ENCODE peak calls at places on chromosomes 6 and 20, in six cellular contexts. One of them, this sample, is unnamed.

GRCh38 chr6:11710221-11710836 is 68.3 kb downstream of the ADTRP start:
- ATAC-seq in left cardiac atrium: no peak
- ATAC-seq in central memory CD8-positive, alpha-beta T cell: no peak
- ATAC-seq in lung: no peak
- ATAC-seq in IMR-90: peak; percentile 24
- ATAC-seq in stimulated activated naive B cell treated with anti-CD40 and anti-IgM and Interleukin-4, amounts not matched to agents 10 μg/mL and 1 μg/mL and 100 μg/mL, for 72 hours: no peak
- ATAC-seq in this sample: no peak

GRCh38 chr6:106107043-106107613 is 21.0 kb downstream of the PRDM1 start:
- ATAC-seq in left cardiac atrium: no peak
- ATAC-seq in central memory CD8-positive, alpha-beta T cell: no peak
- ATAC-seq in lung: no peak
- ATAC-seq in IMR-90: no peak
- ATAC-seq in stimulated activated naive B cell treated with anti-CD40 and anti-IgM and Interleukin-4, amounts not matched to agents 10 μg/mL and 1 μg/mL and 100 μg/mL, for 72 hours: no peak
- ATAC-seq in this sample: no peak

GRCh38 chr6:73823832-73824231 is 127.8 kb downstream of the CD109 start:
- ATAC-seq in left cardiac atrium: no peak
- ATAC-seq in central memory CD8-positive, alpha-beta T cell: no peak
- ATAC-seq in lung: no peak
- ATAC-seq in IMR-90: no peak
- ATAC-seq in stimulated activated naive B cell treated with anti-CD40 and anti-IgM and Interleukin-4, amounts not matched to agents 10 μg/mL and 1 μg/mL and 100 μg/mL, for 72 hours: no peak
- ATAC-seq in this sample: no peak

GRCh38 chr6:166911248-166911677 is 45.1 kb downstream of the RNASET2 start:
- ATAC-seq in left cardiac atrium: no peak
- ATAC-seq in central memory CD8-positive, alpha-beta T cell: no peak
- ATAC-seq in lung: no peak
- ATAC-seq in IMR-90: no peak
- ATAC-seq in stimulated activated naive B cell treated with anti-CD40 and anti-IgM and Interleukin-4, amounts not matched to agents 10 μg/mL and 1 μg/mL and 100 μg/mL, for 72 hours: no peak
- ATAC-seq in this sample: no peak

GRCh38 chr6:126041516-126042447 is 55.4 kb downstream of the TRMT11 start:
- ATAC-seq in left cardiac atrium: no peak
- ATAC-seq in central memory CD8-positive, alpha-beta T cell: no peak
- ATAC-seq in lung: no peak
- ATAC-seq in IMR-90: peak; percentile 48
- ATAC-seq in stimulated activated naive B cell treated with anti-CD40 and anti-IgM and Interleukin-4, amounts not matched to agents 10 μg/mL and 1 μg/mL and 100 μg/mL, for 72 hours: no peak
- ATAC-seq in this sample: no peak

GRCh38 chr6:42383421-42384208 is 68.1 kb downstream of the TRERF1 start:
- ATAC-seq in left cardiac atrium: no peak
- ATAC-seq in central memory CD8-positive, alpha-beta T cell: no peak
- ATAC-seq in lung: no peak
- ATAC-seq in IMR-90: no peak
- ATAC-seq in stimulated activated naive B cell treated with anti-CD40 and anti-IgM and Interleukin-4, amounts not matched to agents 10 μg/mL and 1 μg/mL and 100 μg/mL, for 72 hours: no peak
- ATAC-seq in this sample: no peak

GRCh38 chr6:31887173-31887572 is 8.4 kb upstream of the SLC44A4 start:
- ATAC-seq in left cardiac atrium: no peak
- ATAC-seq in central memory CD8-positive, alpha-beta T cell: no peak
- ATAC-seq in lung: no peak
- ATAC-seq in IMR-90: no peak
- ATAC-seq in stimulated activated naive B cell treated with anti-CD40 and anti-IgM and Interleukin-4, amounts not matched to agents 10 μg/mL and 1 μg/mL and 100 μg/mL, for 72 hours: no peak
- ATAC-seq in this sample: no peak

GRCh38 chr20:42524058-42524457 is 665.6 kb downstream of the PTPRT start:
- ATAC-seq in left cardiac atrium: no peak
- ATAC-seq in central memory CD8-positive, alpha-beta T cell: no peak
- ATAC-seq in lung: no peak
- ATAC-seq in IMR-90: no peak
- ATAC-seq in stimulated activated naive B cell treated with anti-CD40 and anti-IgM and Interleukin-4, amounts not matched to agents 10 μg/mL and 1 μg/mL and 100 μg/mL, for 72 hours: no peak
- ATAC-seq in this sample: no peak

GRCh38 chr6:10163159-10163962 is 251.5 kb downstream of the TFAP2A start:
- ATAC-seq in left cardiac atrium: no peak
- ATAC-seq in central memory CD8-positive, alpha-beta T cell: no peak
- ATAC-seq in lung: no peak
- ATAC-seq in IMR-90: no peak
- ATAC-seq in stimulated activated naive B cell treated with anti-CD40 and anti-IgM and Interleukin-4, amounts not matched to agents 10 μg/mL and 1 μg/mL and 100 μg/mL, for 72 hours: no peak
- ATAC-seq in this sample: peak; percentile 99

GRCh38 chr6:139296927-139297326 is 5.1 kb upstream of the TXLNB start:
- ATAC-seq in left cardiac atrium: peak; percentile 44
- ATAC-seq in central memory CD8-positive, alpha-beta T cell: no peak
- ATAC-seq in lung: peak; percentile 43
- ATAC-seq in IMR-90: peak; percentile 16
- ATAC-seq in stimulated activated naive B cell treated with anti-CD40 and anti-IgM and Interleukin-4, amounts not matched to agents 10 μg/mL and 1 μg/mL and 100 μg/mL, for 72 hours: no peak
- ATAC-seq in this sample: no peak

GRCh38 chr20:36096404-36096799 is 58.1 kb upstream of the EPB41L1 start:
- ATAC-seq in left cardiac atrium: no peak
- ATAC-seq in central memory CD8-positive, alpha-beta T cell: no peak
- ATAC-seq in lung: no peak
- ATAC-seq in IMR-90: no peak
- ATAC-seq in stimulated activated naive B cell treated with anti-CD40 and anti-IgM and Interleukin-4, amounts not matched to agents 10 μg/mL and 1 μg/mL and 100 μg/mL, for 72 hours: no peak
- ATAC-seq in this sample: no peak

GRCh38 chr6:35224720-35225119 is 11.0 kb downstream of the SCUBE3 start:
- ATAC-seq in left cardiac atrium: no peak
- ATAC-seq in central memory CD8-positive, alpha-beta T cell: no peak
- ATAC-seq in lung: no peak
- ATAC-seq in IMR-90: no peak
- ATAC-seq in stimulated activated naive B cell treated with anti-CD40 and anti-IgM and Interleukin-4, amounts not matched to agents 10 μg/mL and 1 μg/mL and 100 μg/mL, for 72 hours: no peak
- ATAC-seq in this sample: no peak

GRCh38 chr20:56859039-56859750 is 230.1 kb downstream of the TFAP2C start:
- ATAC-seq in left cardiac atrium: no peak
- ATAC-seq in central memory CD8-positive, alpha-beta T cell: no peak
- ATAC-seq in lung: no peak
- ATAC-seq in IMR-90: no peak
- ATAC-seq in stimulated activated naive B cell treated with anti-CD40 and anti-IgM and Interleukin-4, amounts not matched to agents 10 μg/mL and 1 μg/mL and 100 μg/mL, for 72 hours: no peak
- ATAC-seq in this sample: no peak

GRCh38 chr6:133447924-133448323 is 206.8 kb downstream of the EYA4 start:
- ATAC-seq in left cardiac atrium: no peak
- ATAC-seq in central memory CD8-positive, alpha-beta T cell: no peak
- ATAC-seq in lung: no peak
- ATAC-seq in IMR-90: peak; percentile 85
- ATAC-seq in stimulated activated naive B cell treated with anti-CD40 and anti-IgM and Interleukin-4, amounts not matched to agents 10 μg/mL and 1 μg/mL and 100 μg/mL, for 72 hours: no peak
- ATAC-seq in this sample: no peak

GRCh38 chr6:157240059-157240959 is 83.0 kb downstream of the TMEM242 start:
- ATAC-seq in left cardiac atrium: peak; percentile 55
- ATAC-seq in central memory CD8-positive, alpha-beta T cell: no peak
- ATAC-seq in lung: no peak
- ATAC-seq in IMR-90: peak; percentile 37
- ATAC-seq in stimulated activated naive B cell treated with anti-CD40 and anti-IgM and Interleukin-4, amounts not matched to agents 10 μg/mL and 1 μg/mL and 100 μg/mL, for 72 hours: no peak
- ATAC-seq in this sample: peak; percentile 71

GRCh38 chr6:75504902-75505233 is 11.3 kb upstream of the FILIP1 start:
- ATAC-seq in left cardiac atrium: peak; percentile 81
- ATAC-seq in central memory CD8-positive, alpha-beta T cell: no peak
- ATAC-seq in lung: no peak
- ATAC-seq in IMR-90: peak; percentile 27
- ATAC-seq in stimulated activated naive B cell treated with anti-CD40 and anti-IgM and Interleukin-4, amounts not matched to agents 10 μg/mL and 1 μg/mL and 100 μg/mL, for 72 hours: no peak
- ATAC-seq in this sample: no peak

GRCh38 chr20:48544402-48545333 is 283.1 kb downstream of the PREX1 start:
- ATAC-seq in left cardiac atrium: no peak
- ATAC-seq in central memory CD8-positive, alpha-beta T cell: no peak
- ATAC-seq in lung: no peak
- ATAC-seq in IMR-90: no peak
- ATAC-seq in stimulated activated naive B cell treated with anti-CD40 and anti-IgM and Interleukin-4, amounts not matched to agents 10 μg/mL and 1 μg/mL and 100 μg/mL, for 72 hours: no peak
- ATAC-seq in this sample: no peak

GRCh38 chr6:143007626-143008025 is 53.1 kb upstream of the AIG1 start:
- ATAC-seq in left cardiac atrium: no peak
- ATAC-seq in central memory CD8-positive, alpha-beta T cell: no peak
- ATAC-seq in lung: no peak
- ATAC-seq in IMR-90: no peak
- ATAC-seq in stimulated activated naive B cell treated with anti-CD40 and anti-IgM and Interleukin-4, amounts not matched to agents 10 μg/mL and 1 μg/mL and 100 μg/mL, for 72 hours: no peak
- ATAC-seq in this sample: no peak

GRCh38 chr6:136921936-136922679 is at the start of gene SLC35D3:
- ATAC-seq in left cardiac atrium: peak; percentile 27
- ATAC-seq in central memory CD8-positive, alpha-beta T cell: peak; percentile 39
- ATAC-seq in lung: no peak
- ATAC-seq in IMR-90: peak; percentile 59
- ATAC-seq in stimulated activated naive B cell treated with anti-CD40 and anti-IgM and Interleukin-4, amounts not matched to agents 10 μg/mL and 1 μg/mL and 100 μg/mL, for 72 hours: peak; percentile 66
- ATAC-seq in this sample: peak; percentile 33

GRCh38 chr6:145110109-145110508 is 625.2 kb downstream of the EPM2A start:
- ATAC-seq in left cardiac atrium: no peak
- ATAC-seq in central memory CD8-positive, alpha-beta T cell: no peak
- ATAC-seq in lung: no peak
- ATAC-seq in IMR-90: no peak
- ATAC-seq in stimulated activated naive B cell treated with anti-CD40 and anti-IgM and Interleukin-4, amounts not matched to agents 10 μg/mL and 1 μg/mL and 100 μg/mL, for 72 hours: no peak
- ATAC-seq in this sample: peak; percentile 97

GRCh38 chr6:13765570-13765969 is 48.8 kb downstream of the MCUR1 start:
- ATAC-seq in left cardiac atrium: no peak
- ATAC-seq in central memory CD8-positive, alpha-beta T cell: no peak
- ATAC-seq in lung: no peak
- ATAC-seq in IMR-90: no peak
- ATAC-seq in stimulated activated naive B cell treated with anti-CD40 and anti-IgM and Interleukin-4, amounts not matched to agents 10 μg/mL and 1 μg/mL and 100 μg/mL, for 72 hours: no peak
- ATAC-seq in this sample: no peak

GRCh38 chr6:4774715-4775590 is 1.3 kb upstream of the CDYL start:
- ATAC-seq in left cardiac atrium: peak; percentile 28
- ATAC-seq in central memory CD8-positive, alpha-beta T cell: peak; percentile 1
- ATAC-seq in lung: no peak
- ATAC-seq in IMR-90: no peak
- ATAC-seq in stimulated activated naive B cell treated with anti-CD40 and anti-IgM and Interleukin-4, amounts not matched to agents 10 μg/mL and 1 μg/mL and 100 μg/mL, for 72 hours: peak; percentile 1
- ATAC-seq in this sample: peak; percentile 1

GRCh38 chr20:61434361-61434781 is 182.3 kb downstream of the CDH4 start:
- ATAC-seq in left cardiac atrium: no peak
- ATAC-seq in central memory CD8-positive, alpha-beta T cell: no peak
- ATAC-seq in lung: no peak
- ATAC-seq in IMR-90: peak; percentile 19
- ATAC-seq in stimulated activated naive B cell treated with anti-CD40 and anti-IgM and Interleukin-4, amounts not matched to agents 10 μg/mL and 1 μg/mL and 100 μg/mL, for 72 hours: no peak
- ATAC-seq in this sample: no peak

GRCh38 chr6:26366504-26366903 is 1.5 kb downstream of the BTN3A2 start:
- ATAC-seq in left cardiac atrium: peak; percentile 10
- ATAC-seq in central memory CD8-positive, alpha-beta T cell: no peak
- ATAC-seq in lung: no peak
- ATAC-seq in IMR-90: no peak
- ATAC-seq in stimulated activated naive B cell treated with anti-CD40 and anti-IgM and Interleukin-4, amounts not matched to agents 10 μg/mL and 1 μg/mL and 100 μg/mL, for 72 hours: no peak
- ATAC-seq in this sample: no peak

GRCh38 chr6:90178294-90178678 is 118.4 kb downstream of the BACH2 start:
- ATAC-seq in left cardiac atrium: peak; percentile 37
- ATAC-seq in central memory CD8-positive, alpha-beta T cell: no peak
- ATAC-seq in lung: no peak
- ATAC-seq in IMR-90: peak; percentile 62
- ATAC-seq in stimulated activated naive B cell treated with anti-CD40 and anti-IgM and Interleukin-4, amounts not matched to agents 10 μg/mL and 1 μg/mL and 100 μg/mL, for 72 hours: peak; percentile 12
- ATAC-seq in this sample: no peak

GRCh38 chr6:121549741-121550140 is 114.3 kb downstream of the GJA1 start:
- ATAC-seq in left cardiac atrium: peak; percentile 82
- ATAC-seq in central memory CD8-positive, alpha-beta T cell: no peak
- ATAC-seq in lung: no peak
- ATAC-seq in IMR-90: peak; percentile 97
- ATAC-seq in stimulated activated naive B cell treated with anti-CD40 and anti-IgM and Interleukin-4, amounts not matched to agents 10 μg/mL and 1 μg/mL and 100 μg/mL, for 72 hours: no peak
- ATAC-seq in this sample: peak; percentile 99

GRCh38 chr20:36988494-36988966 is 37.0 kb upstream of the SAMHD1 start:
- ATAC-seq in left cardiac atrium: peak; percentile 22
- ATAC-seq in central memory CD8-positive, alpha-beta T cell: no peak
- ATAC-seq in lung: no peak
- ATAC-seq in IMR-90: no peak
- ATAC-seq in stimulated activated naive B cell treated with anti-CD40 and anti-IgM and Interleukin-4, amounts not matched to agents 10 μg/mL and 1 μg/mL and 100 μg/mL, for 72 hours: peak; percentile 63
- ATAC-seq in this sample: peak; percentile 25

GRCh38 chr20:7031222-7031621 is 263.7 kb downstream of the BMP2 start:
- ATAC-seq in left cardiac atrium: no peak
- ATAC-seq in central memory CD8-positive, alpha-beta T cell: no peak
- ATAC-seq in lung: no peak
- ATAC-seq in IMR-90: no peak
- ATAC-seq in stimulated activated naive B cell treated with anti-CD40 and anti-IgM and Interleukin-4, amounts not matched to agents 10 μg/mL and 1 μg/mL and 100 μg/mL, for 72 hours: no peak
- ATAC-seq in this sample: no peak

GRCh38 chr6:156438519-156438918 is 338.7 kb upstream of the ARID1B start:
- ATAC-seq in left cardiac atrium: no peak
- ATAC-seq in central memory CD8-positive, alpha-beta T cell: no peak
- ATAC-seq in lung: no peak
- ATAC-seq in IMR-90: peak; percentile 62
- ATAC-seq in stimulated activated naive B cell treated with anti-CD40 and anti-IgM and Interleukin-4, amounts not matched to agents 10 μg/mL and 1 μg/mL and 100 μg/mL, for 72 hours: no peak
- ATAC-seq in this sample: no peak

GRCh38 chr6:156061958-156062661 is 606.5 kb upstream of the NOX3 start:
- ATAC-seq in left cardiac atrium: no peak
- ATAC-seq in central memory CD8-positive, alpha-beta T cell: no peak
- ATAC-seq in lung: no peak
- ATAC-seq in IMR-90: no peak
- ATAC-seq in stimulated activated naive B cell treated with anti-CD40 and anti-IgM and Interleukin-4, amounts not matched to agents 10 μg/mL and 1 μg/mL and 100 μg/mL, for 72 hours: no peak
- ATAC-seq in this sample: no peak

GRCh38 chr6:148974351-148974750 is 227.5 kb downstream of the UST start:
- ATAC-seq in left cardiac atrium: no peak
- ATAC-seq in central memory CD8-positive, alpha-beta T cell: no peak
- ATAC-seq in lung: no peak
- ATAC-seq in IMR-90: no peak
- ATAC-seq in stimulated activated naive B cell treated with anti-CD40 and anti-IgM and Interleukin-4, amounts not matched to agents 10 μg/mL and 1 μg/mL and 100 μg/mL, for 72 hours: no peak
- ATAC-seq in this sample: no peak

GRCh38 chr6:95804847-95805541 is 210.8 kb upstream of the FUT9 start:
- ATAC-seq in left cardiac atrium: no peak
- ATAC-seq in central memory CD8-positive, alpha-beta T cell: no peak
- ATAC-seq in lung: no peak
- ATAC-seq in IMR-90: no peak
- ATAC-seq in stimulated activated naive B cell treated with anti-CD40 and anti-IgM and Interleukin-4, amounts not matched to agents 10 μg/mL and 1 μg/mL and 100 μg/mL, for 72 hours: no peak
- ATAC-seq in this sample: no peak

GRCh38 chr6:146364816-146365594 is 178.6 kb upstream of the RAB32 start:
- ATAC-seq in left cardiac atrium: no peak
- ATAC-seq in central memory CD8-positive, alpha-beta T cell: no peak
- ATAC-seq in lung: no peak
- ATAC-seq in IMR-90: no peak
- ATAC-seq in stimulated activated naive B cell treated with anti-CD40 and anti-IgM and Interleukin-4, amounts not matched to agents 10 μg/mL and 1 μg/mL and 100 μg/mL, for 72 hours: no peak
- ATAC-seq in this sample: no peak

GRCh38 chr6:156852147-156852857 is 75.1 kb downstream of the ARID1B start:
- ATAC-seq in left cardiac atrium: peak; percentile 27
- ATAC-seq in central memory CD8-positive, alpha-beta T cell: no peak
- ATAC-seq in lung: no peak
- ATAC-seq in IMR-90: no peak
- ATAC-seq in stimulated activated naive B cell treated with anti-CD40 and anti-IgM and Interleukin-4, amounts not matched to agents 10 μg/mL and 1 μg/mL and 100 μg/mL, for 72 hours: peak; percentile 86
- ATAC-seq in this sample: no peak

GRCh38 chr6:35669441-35669776 is 19.3 kb downstream of the FKBP5 start:
- ATAC-seq in left cardiac atrium: no peak
- ATAC-seq in central memory CD8-positive, alpha-beta T cell: peak; percentile 59
- ATAC-seq in lung: no peak
- ATAC-seq in IMR-90: peak; percentile 84
- ATAC-seq in stimulated activated naive B cell treated with anti-CD40 and anti-IgM and Interleukin-4, amounts not matched to agents 10 μg/mL and 1 μg/mL and 100 μg/mL, for 72 hours: peak; percentile 54
- ATAC-seq in this sample: no peak

GRCh38 chr20:20547221-20547875 is 165.1 kb downstream of the RALGAPA2 start:
- ATAC-seq in left cardiac atrium: no peak
- ATAC-seq in central memory CD8-positive, alpha-beta T cell: peak; percentile 40
- ATAC-seq in lung: no peak
- ATAC-seq in IMR-90: peak; percentile 53
- ATAC-seq in stimulated activated naive B cell treated with anti-CD40 and anti-IgM and Interleukin-4, amounts not matched to agents 10 μg/mL and 1 μg/mL and 100 μg/mL, for 72 hours: peak; percentile 93
- ATAC-seq in this sample: no peak

GRCh38 chr6:168825226-168826077 is 384.5 kb downstream of the SMOC2 start:
- ATAC-seq in left cardiac atrium: no peak
- ATAC-seq in central memory CD8-positive, alpha-beta T cell: no peak
- ATAC-seq in lung: no peak
- ATAC-seq in IMR-90: no peak
- ATAC-seq in stimulated activated naive B cell treated with anti-CD40 and anti-IgM and Interleukin-4, amounts not matched to agents 10 μg/mL and 1 μg/mL and 100 μg/mL, for 72 hours: no peak
- ATAC-seq in this sample: no peak

GRCh38 chr6:9520417-9521151 is 894.3 kb downstream of the TFAP2A start:
- ATAC-seq in left cardiac atrium: no peak
- ATAC-seq in central memory CD8-positive, alpha-beta T cell: no peak
- ATAC-seq in lung: no peak
- ATAC-seq in IMR-90: peak; percentile 39
- ATAC-seq in stimulated activated naive B cell treated with anti-CD40 and anti-IgM and Interleukin-4, amounts not matched to agents 10 μg/mL and 1 μg/mL and 100 μg/mL, for 72 hours: peak; percentile 10
- ATAC-seq in this sample: no peak

GRCh38 chr6:159151266-159151855 is 17.8 kb upstream of the FNDC1 start:
- ATAC-seq in left cardiac atrium: peak; percentile 65
- ATAC-seq in central memory CD8-positive, alpha-beta T cell: no peak
- ATAC-seq in lung: no peak
- ATAC-seq in IMR-90: peak; percentile 93
- ATAC-seq in stimulated activated naive B cell treated with anti-CD40 and anti-IgM and Interleukin-4, amounts not matched to agents 10 μg/mL and 1 μg/mL and 100 μg/mL, for 72 hours: peak; percentile 61
- ATAC-seq in this sample: peak; percentile 61